ENCODE peak calls at places on chromosome X, in nine cellular contexts. One of them, this sample, is unnamed.

GRCh38 chrX:136126892-136127406 is 20.4 kb upstream of the FHL1 start:
- DNase-seq in stimulated activated CD4-positive, alpha-beta T cell treated with anti-CD3 and anti-CD28 coated beads, TNF-alpha, amount 100 ng/mL, for 4 hours: no peak
- DNase-seq in neural progenitor cell: no peak
- DNase-seq in hippocampal formation: no peak
- DNase-seq in WERI-Rb-1: no peak
- DNase-seq in stimulated activated CD8-positive, alpha-beta memory T cell treated with anti-CD3 and anti-CD28 coated beads, Interleukin-4, amount 100 ng/mL, for 24 hours: no peak
- DNase-seq in NCI-H1417: no peak
- DNase-seq in cardiac fibroblast: peak; percentile 25
- DNase-seq in germinal center: no peak
- DNase-seq in this sample: no peak

GRCh38 chrX:150200820-150201287 is 162.3 kb upstream of the MAMLD1 start:
- DNase-seq in stimulated activated CD4-positive, alpha-beta T cell treated with anti-CD3 and anti-CD28 coated beads, TNF-alpha, amount 100 ng/mL, for 4 hours: peak; percentile 3
- DNase-seq in neural progenitor cell: no peak
- DNase-seq in hippocampal formation: no peak
- DNase-seq in WERI-Rb-1: no peak
- DNase-seq in stimulated activated CD8-positive, alpha-beta memory T cell treated with anti-CD3 and anti-CD28 coated beads, Interleukin-4, amount 100 ng/mL, for 24 hours: peak; percentile 39
- DNase-seq in NCI-H1417: no peak
- DNase-seq in cardiac fibroblast: peak; percentile 97
- DNase-seq in germinal center: peak; percentile 30
- DNase-seq in this sample: no peak

GRCh38 chrX:108036298-108036973 is 8.4 kb upstream of the VSIG1 start:
- DNase-seq in stimulated activated CD4-positive, alpha-beta T cell treated with anti-CD3 and anti-CD28 coated beads, TNF-alpha, amount 100 ng/mL, for 4 hours: no peak
- DNase-seq in neural progenitor cell: no peak
- DNase-seq in hippocampal formation: no peak
- DNase-seq in WERI-Rb-1: no peak
- DNase-seq in stimulated activated CD8-positive, alpha-beta memory T cell treated with anti-CD3 and anti-CD28 coated beads, Interleukin-4, amount 100 ng/mL, for 24 hours: no peak
- DNase-seq in NCI-H1417: no peak
- DNase-seq in cardiac fibroblast: peak; percentile 91
- DNase-seq in germinal center: no peak
- DNase-seq in this sample: no peak

GRCh38 chrX:9676311-9676710 is 89.3 kb downstream of the GPR143 start:
- DNase-seq in stimulated activated CD4-positive, alpha-beta T cell treated with anti-CD3 and anti-CD28 coated beads, TNF-alpha, amount 100 ng/mL, for 4 hours: no peak
- DNase-seq in neural progenitor cell: no peak
- DNase-seq in hippocampal formation: no peak
- DNase-seq in WERI-Rb-1: no peak
- DNase-seq in stimulated activated CD8-positive, alpha-beta memory T cell treated with anti-CD3 and anti-CD28 coated beads, Interleukin-4, amount 100 ng/mL, for 24 hours: no peak
- DNase-seq in NCI-H1417: no peak
- DNase-seq in cardiac fibroblast: peak; percentile 1
- DNase-seq in germinal center: no peak
- DNase-seq in this sample: no peak

GRCh38 chrX:144896323-144896722 is 351.0 kb upstream of the SPANXN1 start:
- DNase-seq in stimulated activated CD4-positive, alpha-beta T cell treated with anti-CD3 and anti-CD28 coated beads, TNF-alpha, amount 100 ng/mL, for 4 hours: no peak
- DNase-seq in neural progenitor cell: peak; percentile 3
- DNase-seq in hippocampal formation: no peak
- DNase-seq in WERI-Rb-1: no peak
- DNase-seq in stimulated activated CD8-positive, alpha-beta memory T cell treated with anti-CD3 and anti-CD28 coated beads, Interleukin-4, amount 100 ng/mL, for 24 hours: no peak
- DNase-seq in NCI-H1417: no peak
- DNase-seq in cardiac fibroblast: peak; percentile 25
- DNase-seq in germinal center: no peak
- DNase-seq in this sample: no peak

GRCh38 chrX:133495464-133496391 is 80.4 kb upstream of the GPC4 start:
- DNase-seq in stimulated activated CD4-positive, alpha-beta T cell treated with anti-CD3 and anti-CD28 coated beads, TNF-alpha, amount 100 ng/mL, for 4 hours: no peak
- DNase-seq in neural progenitor cell: no peak
- DNase-seq in hippocampal formation: peak; percentile 1
- DNase-seq in WERI-Rb-1: no peak
- DNase-seq in stimulated activated CD8-positive, alpha-beta memory T cell treated with anti-CD3 and anti-CD28 coated beads, Interleukin-4, amount 100 ng/mL, for 24 hours: no peak
- DNase-seq in NCI-H1417: no peak
- DNase-seq in cardiac fibroblast: no peak
- DNase-seq in germinal center: no peak
- DNase-seq in this sample: no peak

GRCh38 chrX:155215443-155216178 is 649 bp upstream of the VBP1 start:
- DNase-seq in stimulated activated CD4-positive, alpha-beta T cell treated with anti-CD3 and anti-CD28 coated beads, TNF-alpha, amount 100 ng/mL, for 4 hours: no peak
- DNase-seq in neural progenitor cell: no peak
- DNase-seq in hippocampal formation: peak; percentile 12
- DNase-seq in WERI-Rb-1: no peak
- DNase-seq in stimulated activated CD8-positive, alpha-beta memory T cell treated with anti-CD3 and anti-CD28 coated beads, Interleukin-4, amount 100 ng/mL, for 24 hours: no peak
- DNase-seq in NCI-H1417: no peak
- DNase-seq in cardiac fibroblast: no peak
- DNase-seq in germinal center: no peak
- DNase-seq in this sample: no peak

GRCh38 chrX:129600981-129601424 is 53.8 kb downstream of the APLN start:
- DNase-seq in stimulated activated CD4-positive, alpha-beta T cell treated with anti-CD3 and anti-CD28 coated beads, TNF-alpha, amount 100 ng/mL, for 4 hours: no peak
- DNase-seq in neural progenitor cell: peak; percentile 35
- DNase-seq in hippocampal formation: peak; percentile 54
- DNase-seq in WERI-Rb-1: no peak
- DNase-seq in stimulated activated CD8-positive, alpha-beta memory T cell treated with anti-CD3 and anti-CD28 coated beads, Interleukin-4, amount 100 ng/mL, for 24 hours: no peak
- DNase-seq in NCI-H1417: peak; percentile 11
- DNase-seq in cardiac fibroblast: no peak
- DNase-seq in germinal center: peak; percentile 21
- DNase-seq in this sample: peak; percentile 41

GRCh38 chrX:48468693-48469691 is 1.1 kb downstream of the SLC38A5 start:
- DNase-seq in stimulated activated CD4-positive, alpha-beta T cell treated with anti-CD3 and anti-CD28 coated beads, TNF-alpha, amount 100 ng/mL, for 4 hours: no peak
- DNase-seq in neural progenitor cell: peak; percentile 27
- DNase-seq in hippocampal formation: no peak
- DNase-seq in WERI-Rb-1: peak; percentile 75
- DNase-seq in stimulated activated CD8-positive, alpha-beta memory T cell treated with anti-CD3 and anti-CD28 coated beads, Interleukin-4, amount 100 ng/mL, for 24 hours: peak; percentile 28
- DNase-seq in NCI-H1417: no peak
- DNase-seq in cardiac fibroblast: no peak
- DNase-seq in germinal center: no peak
- DNase-seq in this sample: peak; percentile 37

GRCh38 chrX:44937606-44938005 is 64.6 kb downstream of the KDM6A start:
- DNase-seq in stimulated activated CD4-positive, alpha-beta T cell treated with anti-CD3 and anti-CD28 coated beads, TNF-alpha, amount 100 ng/mL, for 4 hours: no peak
- DNase-seq in neural progenitor cell: no peak
- DNase-seq in hippocampal formation: peak; percentile 11
- DNase-seq in WERI-Rb-1: no peak
- DNase-seq in stimulated activated CD8-positive, alpha-beta memory T cell treated with anti-CD3 and anti-CD28 coated beads, Interleukin-4, amount 100 ng/mL, for 24 hours: no peak
- DNase-seq in NCI-H1417: no peak
- DNase-seq in cardiac fibroblast: no peak
- DNase-seq in germinal center: no peak
- DNase-seq in this sample: no peak

GRCh38 chrX:9114245-9114644 is 80.3 kb upstream of the FAM9B start:
- DNase-seq in stimulated activated CD4-positive, alpha-beta T cell treated with anti-CD3 and anti-CD28 coated beads, TNF-alpha, amount 100 ng/mL, for 4 hours: no peak
- DNase-seq in neural progenitor cell: no peak
- DNase-seq in hippocampal formation: no peak
- DNase-seq in WERI-Rb-1: no peak
- DNase-seq in stimulated activated CD8-positive, alpha-beta memory T cell treated with anti-CD3 and anti-CD28 coated beads, Interleukin-4, amount 100 ng/mL, for 24 hours: no peak
- DNase-seq in NCI-H1417: no peak
- DNase-seq in cardiac fibroblast: no peak
- DNase-seq in germinal center: no peak
- DNase-seq in this sample: no peak

GRCh38 chrX:46645614-46646013 is 72.0 kb downstream of the CHST7 start:
- DNase-seq in stimulated activated CD4-positive, alpha-beta T cell treated with anti-CD3 and anti-CD28 coated beads, TNF-alpha, amount 100 ng/mL, for 4 hours: no peak
- DNase-seq in neural progenitor cell: no peak
- DNase-seq in hippocampal formation: no peak
- DNase-seq in WERI-Rb-1: no peak
- DNase-seq in stimulated activated CD8-positive, alpha-beta memory T cell treated with anti-CD3 and anti-CD28 coated beads, Interleukin-4, amount 100 ng/mL, for 24 hours: no peak
- DNase-seq in NCI-H1417: peak; percentile 41
- DNase-seq in cardiac fibroblast: no peak
- DNase-seq in germinal center: no peak
- DNase-seq in this sample: no peak

GRCh38 chrX:38438321-38438720 is 85.9 kb downstream of the OTC start:
- DNase-seq in stimulated activated CD4-positive, alpha-beta T cell treated with anti-CD3 and anti-CD28 coated beads, TNF-alpha, amount 100 ng/mL, for 4 hours: no peak
- DNase-seq in neural progenitor cell: peak; percentile 3
- DNase-seq in hippocampal formation: no peak
- DNase-seq in WERI-Rb-1: peak; percentile 19
- DNase-seq in stimulated activated CD8-positive, alpha-beta memory T cell treated with anti-CD3 and anti-CD28 coated beads, Interleukin-4, amount 100 ng/mL, for 24 hours: no peak
- DNase-seq in NCI-H1417: no peak
- DNase-seq in cardiac fibroblast: no peak
- DNase-seq in germinal center: no peak
- DNase-seq in this sample: no peak

GRCh38 chrX:146433771-146434170 is 375.8 kb upstream of the CXorf51B start:
- DNase-seq in stimulated activated CD4-positive, alpha-beta T cell treated with anti-CD3 and anti-CD28 coated beads, TNF-alpha, amount 100 ng/mL, for 4 hours: no peak
- DNase-seq in neural progenitor cell: no peak
- DNase-seq in hippocampal formation: no peak
- DNase-seq in WERI-Rb-1: no peak
- DNase-seq in stimulated activated CD8-positive, alpha-beta memory T cell treated with anti-CD3 and anti-CD28 coated beads, Interleukin-4, amount 100 ng/mL, for 24 hours: no peak
- DNase-seq in NCI-H1417: no peak
- DNase-seq in cardiac fibroblast: no peak
- DNase-seq in germinal center: no peak
- DNase-seq in this sample: no peak

GRCh38 chrX:116961872-116962582 is 499.3 kb upstream of the CT83 start:
- DNase-seq in stimulated activated CD4-positive, alpha-beta T cell treated with anti-CD3 and anti-CD28 coated beads, TNF-alpha, amount 100 ng/mL, for 4 hours: no peak
- DNase-seq in neural progenitor cell: no peak
- DNase-seq in hippocampal formation: no peak
- DNase-seq in WERI-Rb-1: no peak
- DNase-seq in stimulated activated CD8-positive, alpha-beta memory T cell treated with anti-CD3 and anti-CD28 coated beads, Interleukin-4, amount 100 ng/mL, for 24 hours: no peak
- DNase-seq in NCI-H1417: no peak
- DNase-seq in cardiac fibroblast: peak; percentile 0
- DNase-seq in germinal center: no peak
- DNase-seq in this sample: no peak

GRCh38 chrX:17580529-17581155 is 156.7 kb upstream of the SCML1 start:
- DNase-seq in stimulated activated CD4-positive, alpha-beta T cell treated with anti-CD3 and anti-CD28 coated beads, TNF-alpha, amount 100 ng/mL, for 4 hours: no peak
- DNase-seq in neural progenitor cell: no peak
- DNase-seq in hippocampal formation: no peak
- DNase-seq in WERI-Rb-1: no peak
- DNase-seq in stimulated activated CD8-positive, alpha-beta memory T cell treated with anti-CD3 and anti-CD28 coated beads, Interleukin-4, amount 100 ng/mL, for 24 hours: no peak
- DNase-seq in NCI-H1417: no peak
- DNase-seq in cardiac fibroblast: peak; percentile 76
- DNase-seq in germinal center: no peak
- DNase-seq in this sample: no peak

GRCh38 chrX:144849141-144849540 is 398.2 kb upstream of the SPANXN1 start:
- DNase-seq in stimulated activated CD4-positive, alpha-beta T cell treated with anti-CD3 and anti-CD28 coated beads, TNF-alpha, amount 100 ng/mL, for 4 hours: no peak
- DNase-seq in neural progenitor cell: no peak
- DNase-seq in hippocampal formation: no peak
- DNase-seq in WERI-Rb-1: no peak
- DNase-seq in stimulated activated CD8-positive, alpha-beta memory T cell treated with anti-CD3 and anti-CD28 coated beads, Interleukin-4, amount 100 ng/mL, for 24 hours: no peak
- DNase-seq in NCI-H1417: no peak
- DNase-seq in cardiac fibroblast: peak; percentile 64
- DNase-seq in germinal center: no peak
- DNase-seq in this sample: no peak

GRCh38 chrX:35890699-35891098 is 28.8 kb upstream of the CFAP47 start:
- DNase-seq in stimulated activated CD4-positive, alpha-beta T cell treated with anti-CD3 and anti-CD28 coated beads, TNF-alpha, amount 100 ng/mL, for 4 hours: no peak
- DNase-seq in neural progenitor cell: peak; percentile 64
- DNase-seq in hippocampal formation: no peak
- DNase-seq in WERI-Rb-1: peak; percentile 59
- DNase-seq in stimulated activated CD8-positive, alpha-beta memory T cell treated with anti-CD3 and anti-CD28 coated beads, Interleukin-4, amount 100 ng/mL, for 24 hours: no peak
- DNase-seq in NCI-H1417: peak; percentile 73
- DNase-seq in cardiac fibroblast: peak; percentile 14
- DNase-seq in germinal center: no peak
- DNase-seq in this sample: peak; percentile 54

GRCh38 chrX:74420194-74421035 is 878 bp upstream of the SLC16A2 start:
- DNase-seq in stimulated activated CD4-positive, alpha-beta T cell treated with anti-CD3 and anti-CD28 coated beads, TNF-alpha, amount 100 ng/mL, for 4 hours: no peak
- DNase-seq in neural progenitor cell: peak; percentile 78
- DNase-seq in hippocampal formation: peak; percentile 5
- DNase-seq in WERI-Rb-1: peak; percentile 64
- DNase-seq in stimulated activated CD8-positive, alpha-beta memory T cell treated with anti-CD3 and anti-CD28 coated beads, Interleukin-4, amount 100 ng/mL, for 24 hours: no peak
- DNase-seq in NCI-H1417: no peak
- DNase-seq in cardiac fibroblast: peak; percentile 58
- DNase-seq in germinal center: peak; percentile 6
- DNase-seq in this sample: peak; percentile 74

GRCh38 chrX:108420481-108420880 is 17.7 kb downstream of the COL4A6 start:
- DNase-seq in stimulated activated CD4-positive, alpha-beta T cell treated with anti-CD3 and anti-CD28 coated beads, TNF-alpha, amount 100 ng/mL, for 4 hours: no peak
- DNase-seq in neural progenitor cell: no peak
- DNase-seq in hippocampal formation: no peak
- DNase-seq in WERI-Rb-1: no peak
- DNase-seq in stimulated activated CD8-positive, alpha-beta memory T cell treated with anti-CD3 and anti-CD28 coated beads, Interleukin-4, amount 100 ng/mL, for 24 hours: no peak
- DNase-seq in NCI-H1417: no peak
- DNase-seq in cardiac fibroblast: no peak
- DNase-seq in germinal center: no peak
- DNase-seq in this sample: no peak

GRCh38 chrX:11461181-11462001 is 168.2 kb downstream of the AMELX start:
- DNase-seq in stimulated activated CD4-positive, alpha-beta T cell treated with anti-CD3 and anti-CD28 coated beads, TNF-alpha, amount 100 ng/mL, for 4 hours: no peak
- DNase-seq in neural progenitor cell: no peak
- DNase-seq in hippocampal formation: no peak
- DNase-seq in WERI-Rb-1: no peak
- DNase-seq in stimulated activated CD8-positive, alpha-beta memory T cell treated with anti-CD3 and anti-CD28 coated beads, Interleukin-4, amount 100 ng/mL, for 24 hours: no peak
- DNase-seq in NCI-H1417: no peak
- DNase-seq in cardiac fibroblast: peak; percentile 63
- DNase-seq in germinal center: no peak
- DNase-seq in this sample: no peak

GRCh38 chrX:13091111-13091765 is 46.8 kb upstream of the FAM9C start:
- DNase-seq in stimulated activated CD4-positive, alpha-beta T cell treated with anti-CD3 and anti-CD28 coated beads, TNF-alpha, amount 100 ng/mL, for 4 hours: no peak
- DNase-seq in neural progenitor cell: no peak
- DNase-seq in hippocampal formation: no peak
- DNase-seq in WERI-Rb-1: no peak
- DNase-seq in stimulated activated CD8-positive, alpha-beta memory T cell treated with anti-CD3 and anti-CD28 coated beads, Interleukin-4, amount 100 ng/mL, for 24 hours: no peak
- DNase-seq in NCI-H1417: no peak
- DNase-seq in cardiac fibroblast: no peak
- DNase-seq in germinal center: no peak
- DNase-seq in this sample: no peak